ENCODE peak calls at places on chromosomes 5 and 9, in five cellular contexts. L is colonic mucosa; R is IMR-90; S is psoas muscle; D is CD8-positive, alpha-beta T cell. I is an unnamed sample.

GRCh38 chr5:134647750-134648424 is 698 bp upstream of the SEC24A start:
- DNase-seq in L (no peak), S (peak; percentile 58), R (peak; percentile 35), D (peak; percentile 11), I (no peak)

GRCh38 chr5:140840978-140841962 is at the start of gene PCDHA8:
- DNase-seq in L (no peak), R (no peak), S (no peak), D (no peak), I (no peak)

GRCh38 chr5:32543291-32543690 is 42.1 kb upstream of the SUB1 start:
- DNase-seq in L (no peak), D (no peak), S (no peak), R (no peak), I (no peak)

GRCh38 chr5:59745422-59745863 is 148.1 kb downstream of the PDE4D start:
- DNase-seq in D (no peak), S (peak; percentile 55), R (peak; percentile 66), L (peak; percentile 27), I (peak; percentile 6)

GRCh38 chr9:93172646-93173364 is 11.1 kb upstream of the WNK2 start:
- DNase-seq in S (no peak), R (no peak), L (no peak), D (no peak), I (no peak)

GRCh38 chr9:86511614-86512360 is 157.6 kb upstream of the TUT7 start:
- DNase-seq in R (no peak), L (no peak), S (no peak), D (no peak), I (no peak)

GRCh38 chr9:121818016-121818661 is 166.7 kb downstream of the DAB2IP start:
- DNase-seq in L (no peak), D (no peak), S (no peak), R (no peak), I (no peak)

GRCh38 chr9:79652598-79652997 is 80.8 kb downstream of the TLE4 start:
- DNase-seq in D (no peak), S (no peak), R (peak; percentile 53), L (no peak), I (no peak)

GRCh38 chr9:33263936-33264472 is 504 bp downstream of the BAG1 start:
- DNase-seq in D (peak; percentile 32), R (no peak), S (peak; percentile 77), L (peak; percentile 73), I (peak; percentile 54)

GRCh38 chr5:54881286-54882005 is 103.9 kb downstream of the ESM1 start:
- DNase-seq in R (no peak), S (no peak), D (no peak), L (no peak), I (no peak)

GRCh38 chr5:54882101-54882500 is 103.3 kb downstream of the ESM1 start:
- DNase-seq in D (no peak), R (no peak), L (no peak), S (no peak), I (no peak)

GRCh38 chr5:54883374-54884194 is 101.8 kb downstream of the ESM1 start:
- DNase-seq in S (peak; percentile 61), L (peak; percentile 34), R (peak; percentile 54), D (no peak), I (peak; percentile 16)

GRCh38 chr5:54884195-54884536 is 101.2 kb downstream of the ESM1 start:
- DNase-seq in L (no peak), S (no peak), R (no peak), D (no peak), I (peak; percentile 13)

GRCh38 chr5:54882841-54883240 is 102.6 kb downstream of the ESM1 start:
- DNase-seq in D (no peak), L (no peak), S (no peak), R (no peak), I (no peak)
- H3K4me3 ChIP-seq in D (no peak overlapping the region), L (no peak overlapping the region), S (peak overlapping the region; percentile 79), R (no peak overlapping the region), I (no peak overlapping the region)

DNA sequence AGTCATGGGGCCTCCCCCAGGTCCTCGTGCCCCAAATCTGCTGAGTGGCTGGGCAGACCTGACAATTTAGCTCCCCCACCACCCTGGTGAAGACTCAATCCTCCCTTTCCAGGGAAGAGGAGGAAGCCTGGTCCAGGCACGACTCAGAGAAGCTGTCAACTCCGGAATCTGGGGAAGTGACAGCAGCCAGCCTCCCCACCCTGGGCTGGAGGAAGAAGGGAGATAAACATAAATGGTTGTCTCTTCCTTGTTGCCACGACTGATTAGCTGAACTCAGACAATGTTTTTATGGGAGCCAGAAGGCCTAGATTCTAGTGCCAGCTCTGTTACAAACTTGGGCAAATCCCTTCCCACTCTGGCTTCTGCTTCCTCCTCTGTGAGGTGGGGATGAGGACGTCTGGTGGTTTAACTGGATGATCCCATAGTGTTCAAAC is 15.4 kb downstream of the CCDC69 start:
- DNase-seq in S (no peak), R (no peak), D (no peak), L (no peak), I (no peak)
- H3K4me1 ChIP-seq in S (peaks cover 39% of the 10 kb centered on the region), R (no peaks in the 10 kb centered on the region), D (peaks cover 69% of the 10 kb centered on the region), L (no peaks in the 10 kb centered on the region), I (peaks cover 8% of the 10 kb centered on the region)

DNA sequence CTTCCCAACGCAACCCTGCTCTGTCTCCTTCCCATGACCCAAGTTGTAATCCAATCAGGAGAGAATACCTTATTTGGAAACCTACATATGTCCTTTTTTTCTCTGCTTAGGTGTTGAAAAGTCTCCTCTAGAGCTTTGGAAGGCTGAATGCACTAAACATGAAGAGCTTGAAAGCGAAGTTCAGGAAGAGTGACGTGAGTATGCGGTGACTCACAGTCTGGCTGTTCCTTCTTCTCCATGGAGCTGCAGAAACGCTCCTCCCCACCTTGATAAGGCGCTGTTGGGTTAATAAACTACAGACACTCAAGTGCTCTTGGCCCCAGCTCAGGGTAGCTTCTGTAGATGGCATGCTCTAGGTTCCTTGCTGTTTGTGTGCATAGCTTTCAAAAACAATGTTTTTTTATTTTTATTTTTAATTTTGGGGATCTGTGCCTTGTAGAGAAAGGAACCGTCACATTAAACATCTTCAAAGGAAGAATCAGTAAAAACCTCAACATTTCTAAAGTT is 30.7 kb downstream of the RAI14 start:
- DNase-seq in D (no peak), R (peak; percentile 99), S (no peak), L (peak; percentile 86), I (peak; percentile 83)
- H3K4me3 ChIP-seq in D (no peak overlapping the region), R (no peak overlapping the region), S (no peak overlapping the region), L (no peak overlapping the region), I (no peak overlapping the region)

DNA sequence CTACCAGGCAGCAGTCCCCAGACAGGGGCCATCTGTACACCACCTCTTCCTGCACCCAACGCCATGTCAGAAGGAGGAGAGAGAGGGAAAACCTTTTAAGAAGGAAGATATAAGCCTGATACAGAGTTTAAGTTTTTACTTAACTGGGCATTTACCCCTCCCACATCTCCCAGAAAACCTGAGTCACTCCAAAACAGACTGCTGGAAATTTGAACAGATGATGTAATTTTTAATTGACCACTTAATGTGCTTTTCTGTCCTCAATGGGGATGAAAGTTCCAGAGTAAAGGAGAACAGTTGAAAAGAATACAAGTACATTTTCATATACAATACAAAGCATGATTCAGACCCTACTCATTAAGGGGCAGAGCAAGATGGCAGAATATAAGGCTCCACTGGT is 63.9 kb downstream of the TTC39B start:
- DNase-seq in L (no peak), S (no peak), D (no peak), R (peak; percentile 55), I (no peak)
- H3K4me1 ChIP-seq in L (no peaks in the 10 kb centered on the region), S (no peaks in the 10 kb centered on the region), D (peaks cover 5% of the 10 kb centered on the region), R (peaks cover 15% of the 10 kb centered on the region), I (peaks cover 10% of the 10 kb centered on the region)

DNA sequence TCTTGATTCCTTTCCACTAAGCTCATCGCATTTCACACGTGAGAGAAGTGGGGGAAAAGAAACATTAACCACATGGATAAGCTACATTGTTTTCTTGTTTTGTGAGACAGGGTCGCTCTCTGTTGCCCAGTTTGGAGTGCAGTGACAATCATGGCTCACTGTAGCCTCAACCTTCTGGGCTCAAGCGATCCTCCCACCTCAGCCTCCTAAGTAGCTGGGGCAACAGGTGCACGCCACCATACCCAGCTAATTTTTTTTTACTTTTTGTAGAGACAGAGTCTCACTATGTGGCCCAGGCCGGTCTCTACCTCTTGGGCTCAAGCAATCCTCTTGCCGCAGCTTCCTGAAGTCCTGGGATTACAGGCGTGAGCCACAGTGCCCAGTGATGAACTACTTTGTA is 2.8 kb downstream of the OTULIN start:
- DNase-seq in R (no peak), S (no peak), L (no peak), D (no peak), I (no peak)
- H3K4me3 ChIP-seq in R (no peak overlapping the region), S (no peak overlapping the region), L (no peak overlapping the region), D (peak overlapping the region; percentile 17), I (peak overlapping the region; percentile 82)